ENCODE peak calls at places on chromosomes 11 and 22, in five cellular contexts. S is H1, Q is K562, C is GM12892, A is HepG2. T is an unnamed sample.

GRCh38 chr11:115264278-115264677 is 239.9 kb downstream of the CADM1 start:
- DNase-seq in C (no peak), A (no peak), Q (no peak), S (no peak), T (no peak)

GRCh38 chr11:58027341-58027740 is 3.4 kb upstream of the OR6Q1 start:
- DNase-seq in Q (no peak), A (no peak), C (no peak), S (no peak), T (no peak)

GRCh38 chr22:27194096-27194748 is 536.8 kb downstream of the MIAT start:
- DNase-seq in C (no peak), S (no peak), Q (no peak), A (no peak), T (no peak)

GRCh38 chr11:10931761-10932700 is 74.2 kb upstream of the ZBED5 start:
- DNase-seq in A (no peak), Q (no peak), S (peak; percentile 71), C (no peak), T (no peak)

GRCh38 chr11:2995893-2996554 is 3.9 kb upstream of the NAP1L4 start:
- DNase-seq in A (no peak), C (no peak), S (no peak), Q (no peak), T (no peak)

GRCh38 chr11:7436657-7437056 is 48.6 kb upstream of the OLFML1 start:
- DNase-seq in S (no peak), C (peak; percentile 22), A (no peak), Q (no peak), T (peak; percentile 29)

GRCh38 chr11:115682901-115683300 is 178.7 kb upstream of the CADM1 start:
- DNase-seq in A (no peak), Q (no peak), C (no peak), S (no peak), T (no peak)

GRCh38 chr11:86571273-86571948 is 101.0 kb downstream of the ME3 start:
- DNase-seq in Q (peak; percentile 63), A (peak; percentile 69), S (peak; percentile 87), C (no peak), T (no peak)

GRCh38 chr11:133740928-133741327 is 104.4 kb downstream of the SPATA19 start:
- DNase-seq in A (no peak), C (no peak), Q (no peak), S (no peak), T (no peak)

GRCh38 chr11:31000412-31000811 is 369.1 kb downstream of the DCDC1 start:
- DNase-seq in S (no peak), A (no peak), C (no peak), Q (no peak), T (no peak)

GRCh38 chr11:64572143-64572542 is 18.9 kb upstream of the SLC22A12 start:
- DNase-seq in S (no peak), Q (no peak), C (no peak), A (no peak), T (no peak)

GRCh38 chr11:96328395-96329010 is 14.5 kb downstream of the MAML2 start:
- DNase-seq in A (no peak), C (no peak), S (no peak), Q (peak; percentile 50), T (no peak)

GRCh38 chr11:11514246-11514645 is 107.6 kb downstream of the GALNT18 start:
- DNase-seq in S (no peak), Q (no peak), A (no peak), C (no peak), T (no peak)

GRCh38 chr11:13338437-13339069 is 61.0 kb downstream of the BMAL1 start:
- DNase-seq in Q (peak; percentile 14), S (no peak), A (no peak), C (no peak), T (no peak)

GRCh38 chr11:104700609-104701008 is 197.7 kb downstream of the CASP12 start:
- DNase-seq in A (no peak), S (no peak), C (no peak), Q (no peak), T (no peak)

GRCh38 chr11:104704888-104705287 is 193.4 kb downstream of the CASP12 start:
- DNase-seq in Q (no peak), C (no peak), A (no peak), S (no peak), T (no peak)

DNA sequence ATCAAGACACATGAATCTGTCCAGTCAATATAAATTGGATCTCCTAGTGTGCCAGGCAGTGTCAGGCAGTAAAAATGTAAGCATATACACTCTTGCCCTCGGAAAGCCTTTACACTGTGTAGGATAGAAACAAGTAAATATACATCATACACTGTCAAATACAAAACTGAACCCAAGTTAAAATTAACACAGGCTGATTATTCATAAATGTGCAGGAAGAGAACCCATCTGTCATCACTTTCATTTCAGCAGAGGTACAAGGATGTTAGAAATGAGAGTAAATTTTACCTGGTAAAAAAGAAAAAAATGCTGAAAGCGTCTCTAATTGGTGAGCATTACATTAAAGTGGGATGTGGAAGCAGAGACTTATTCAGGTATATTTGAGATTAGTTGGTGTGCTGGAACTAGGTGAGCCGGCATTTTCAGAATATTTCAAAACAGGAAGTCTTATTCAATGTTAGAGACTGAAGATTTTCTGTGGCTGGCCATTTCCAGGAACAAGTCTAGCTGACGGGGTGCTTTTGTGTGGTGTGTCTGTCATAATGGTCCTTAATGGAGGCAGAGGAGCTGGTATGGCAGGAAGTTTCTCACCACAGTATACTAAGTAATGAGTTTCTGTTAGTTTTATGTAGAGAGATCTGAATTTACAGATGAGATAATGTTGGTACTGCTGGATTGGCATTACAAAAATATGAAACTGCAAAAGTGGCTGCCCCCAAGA is 192.6 kb downstream of the CASP12 start:
- DNase-seq in C (peak; percentile 1), A (no peak), Q (no peak), S (no peak), T (peak; percentile 12)
- TF ChIP-seq TAF1 in C (no peak), A (no peak), Q (no peak), S (no peak), T (no peak)

DNA sequence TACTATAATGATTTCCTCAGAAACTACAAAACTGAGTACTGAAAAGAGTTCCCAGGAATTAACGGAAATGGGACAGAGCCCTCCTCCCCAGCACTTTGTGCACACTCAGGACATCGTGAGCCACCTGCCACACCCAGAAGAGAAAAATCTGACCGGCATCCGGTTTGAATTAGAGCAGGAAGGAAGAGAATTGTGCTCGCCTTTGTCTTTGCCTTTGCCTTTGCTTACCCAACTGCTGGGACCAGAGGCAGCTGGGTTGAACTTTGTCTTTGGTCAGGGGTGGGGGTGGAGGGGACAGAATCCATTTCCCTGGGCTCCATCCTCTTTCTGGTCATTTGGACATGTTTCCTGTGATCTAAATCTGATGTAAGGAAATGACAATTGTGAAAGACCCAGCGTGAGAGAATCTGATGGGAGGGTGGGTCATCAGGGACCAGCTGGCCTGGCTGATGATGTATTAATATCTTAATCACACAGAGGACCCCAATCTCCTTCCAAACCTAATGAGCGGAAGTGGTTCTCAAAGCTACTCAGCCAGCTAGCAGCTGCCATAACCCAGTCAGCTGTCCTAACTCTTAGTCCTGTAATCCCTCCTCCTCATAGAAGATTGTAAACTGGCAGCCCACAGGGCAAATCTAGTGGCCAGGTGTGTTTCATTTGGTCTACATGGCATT is 1.1 kb upstream of the LIMK2 start:
- DNase-seq in C (no peak), A (peak; percentile 93), Q (no peak), S (no peak), T (no peak)
- TF ChIP-seq POLR2A in C (no peak), A (no peak), Q (no peak), S (no peak), T (no peak)

DNA sequence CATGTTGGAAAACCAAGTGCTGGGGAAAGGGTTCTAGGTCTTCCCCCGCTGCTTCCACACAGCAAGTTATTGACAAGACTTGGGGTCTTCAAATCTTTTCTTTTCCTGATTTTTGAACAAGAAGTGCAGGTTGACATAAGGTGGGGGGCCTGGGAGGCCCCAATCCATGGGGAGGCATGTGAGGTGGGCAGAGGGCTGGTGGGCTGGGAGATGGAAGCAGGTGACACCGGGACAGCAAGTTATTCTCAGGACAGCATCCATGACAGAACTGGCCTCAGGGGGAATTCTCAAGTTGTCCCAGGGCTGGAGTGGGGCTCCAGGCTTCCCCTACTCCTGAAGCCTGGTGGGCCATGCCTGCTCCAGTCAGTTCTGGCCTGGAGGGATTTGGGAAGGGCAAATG is 5.5 kb downstream of the FGF19 start:
- DNase-seq in A (no peak), Q (no peak), C (no peak), S (no peak), T (no peak)
- TF ChIP-seq TAF1 in A (no peak), Q (no peak), C (no peak), S (no peak), T (no peak)

DNA sequence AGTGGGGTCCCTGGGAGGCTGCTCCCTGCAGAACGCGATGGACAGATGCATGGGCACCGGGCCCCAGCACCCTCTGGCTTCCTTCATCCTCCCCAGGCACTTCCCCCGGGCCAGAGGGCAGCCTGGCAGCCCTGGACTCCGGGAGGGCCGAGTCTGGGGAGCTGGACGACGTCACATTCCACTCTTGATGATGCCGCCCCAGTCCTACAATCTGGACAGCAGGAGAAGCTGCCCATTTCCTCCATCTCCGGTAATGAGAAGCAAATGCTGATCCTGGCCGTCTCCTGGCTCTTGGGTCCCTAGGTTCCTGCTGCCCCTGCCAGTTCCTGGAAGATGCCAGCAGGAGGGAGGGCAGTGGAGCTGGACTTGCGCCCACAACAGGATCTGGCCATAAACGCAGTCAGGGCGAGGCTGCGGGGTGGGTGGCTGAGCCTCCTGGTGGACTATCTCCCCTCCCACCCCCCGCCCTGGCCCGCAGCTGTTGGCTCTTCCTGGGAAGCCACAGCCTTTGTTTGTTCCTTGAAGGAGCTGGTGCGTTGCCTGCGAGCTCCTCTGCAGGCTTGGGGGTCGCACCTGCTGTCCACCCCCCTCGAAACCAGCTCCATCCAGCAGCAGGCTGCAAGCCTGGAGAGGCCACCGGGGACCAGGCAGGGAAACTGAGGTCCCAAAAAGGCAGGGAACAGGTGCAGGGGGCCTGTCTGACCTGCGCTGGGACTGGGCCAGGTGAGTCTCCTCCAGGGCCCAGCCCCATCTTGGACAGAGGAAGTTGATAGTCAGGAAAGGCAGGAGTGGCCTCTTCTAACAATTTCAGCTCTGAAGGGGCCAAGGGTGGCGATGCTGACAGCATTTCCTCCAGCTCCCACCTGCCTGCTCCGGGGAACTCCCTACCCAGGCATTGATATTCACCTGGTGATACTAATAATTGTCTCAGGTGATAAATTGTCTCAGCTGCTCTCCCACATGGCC is 17.9 kb upstream of the MUC6 start:
- DNase-seq in C (no peak), A (no peak), Q (no peak), S (no peak), T (no peak)
- TF ChIP-seq POLR2A in C (no peak), A (no peak), Q (no peak), S (no peak), T (no peak)

GRCh38 chr11:76321820-76322524 is 59.0 kb downstream of the THAP12 start:
- DNase-seq in C (no peak), S (no peak), Q (no peak), A (no peak), T (no peak)
- TF ChIP-seq TAF1 in C (no peak), S (no peak), Q (no peak), A (no peak), T (no peak)

DNA sequence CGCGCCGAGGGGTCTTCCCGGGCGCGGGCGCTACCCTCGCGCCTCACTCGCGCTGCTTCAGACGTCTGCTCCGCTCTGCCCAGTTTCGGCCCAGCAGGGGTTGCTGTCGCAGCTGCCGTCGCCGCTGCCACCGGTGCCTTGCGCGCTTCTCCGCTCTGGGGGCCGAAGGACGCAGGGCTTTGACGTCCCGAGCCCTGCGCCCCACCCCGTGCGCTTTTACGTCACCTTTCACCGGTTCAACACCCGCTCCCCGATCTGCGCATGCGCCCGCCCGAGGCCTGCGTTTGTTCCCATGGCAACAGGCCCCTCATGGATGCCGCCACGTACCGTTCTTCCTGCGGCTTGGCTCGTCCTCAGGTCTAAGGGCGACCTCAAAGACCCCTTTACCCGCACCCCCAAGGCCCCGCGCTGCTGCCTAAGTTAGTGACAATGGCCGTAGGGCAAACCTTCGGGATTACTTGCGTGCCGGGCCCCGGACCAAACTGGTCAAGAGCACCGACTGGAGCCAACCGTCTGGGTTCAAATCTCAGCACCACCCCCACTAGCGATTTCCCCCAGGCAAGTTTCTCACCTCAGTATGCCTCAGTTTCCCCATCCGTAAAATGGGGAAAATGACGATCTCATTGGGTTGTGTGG is 642 bp upstream of the CDK2AP2 start:
- DNase-seq in A (peak; percentile 91), S (peak; percentile 99), C (peak; percentile 99), Q (peak; percentile 100), T (peak; percentile 97)
- TF ChIP-seq POLR2A in A (no peak), S (peak; percentile 84), C (peak; percentile 58), Q (peak; percentile 86), T (no peak)

T was measured in GM12891.